ENCODE peak calls at places on chromosome 5, in four cellular contexts. D is anterior cingulate cortex, I is kidney epithelial cell, Q is activated T-helper 1 cell treated with Interleukin-2 at 50 U/mL for 16 hours. U is an unnamed sample.

GRCh38 chr5:119070578-119070827 is 384 bp upstream of the DMXL1 start:
- DNase-seq in Q (no peak), D (no peak), I (no peak), U (no peak)

GRCh38 chr5:41648976-41649375 is 138.6 kb upstream of the PLCXD3 start:
- DNase-seq in I (no peak), Q (no peak), D (no peak), U (no peak)

GRCh38 chr5:103894882-103895281 is 332.3 kb upstream of the NUDT12 start:
- DNase-seq in D (no peak), Q (no peak), I (no peak), U (no peak)

GRCh38 chr5:141196363-141196762 is 3.1 kb upstream of the PCDHB11 start:
- DNase-seq in D (no peak), Q (no peak), I (no peak), U (no peak)

GRCh38 chr5:128541385-128541784 is 3.3 kb upstream of the FBN2 start:
- DNase-seq in Q (no peak), I (no peak), D (no peak), U (no peak)

GRCh38 chr5:131096774-131097695 is 68.0 kb downstream of the HINT1 start:
- DNase-seq in D (no peak), Q (no peak), I (no peak), U (no peak)

GRCh38 chr5:80216753-80217596 is 38.9 kb downstream of the SERINC5 start:
- DNase-seq in I (no peak), Q (no peak), D (no peak), U (no peak)

GRCh38 chr5:103435136-103435914 is 127.3 kb downstream of the NUDT12 start:
- DNase-seq in Q (no peak), I (no peak), D (no peak), U (no peak)

GRCh38 chr5:32780508-32780919 is 69.4 kb downstream of the NPR3 start:
- DNase-seq in I (no peak), Q (no peak), D (no peak), U (no peak)

GRCh38 chr5:97499605-97500004 is 316.6 kb upstream of the RIOK2 start:
- DNase-seq in D (no peak), I (no peak), Q (no peak), U (no peak)

GRCh38 chr5:109688647-109688998 is 1.1 kb upstream of the MAN2A1 start:
- DNase-seq in I (no peak), Q (no peak), D (no peak), U (no peak)

GRCh38 chr5:41790038-41790776 is 80.0 kb downstream of the OXCT1 start:
- DNase-seq in Q (no peak), D (no peak), I (no peak), U (no peak)

GRCh38 chr5:96336351-96336985 is 96.6 kb downstream of the PCSK1 start:
- DNase-seq in I (peak), D (no peak), Q (peak), U (peak)